ENCODE peak calls at places on chromosomes 7 and 10, in six cellular contexts. C is H9, P is IMR-90, E is trophoblast cell, I is mesenchymal stem cell, Y is H1. O is an unnamed sample.
A peak's percentile ranks its signal among the peaks of the same experiment; 100 is the strongest.

GRCh38 chr10:113486531-113486930 is 66.3 kb upstream of the HABP2 start:
- DNase-seq in C (no peak), P (no peak), E (peak; percentile 57), I (no peak), Y (no peak), O (no peak)

GRCh38 chr7:27482219-27482618 is 180.5 kb downstream of the HIBADH start:
- DNase-seq in C (no peak), P (no peak), E (no peak), I (no peak), Y (no peak), O (no peak)

GRCh38 chr10:27661511-27662286 is 83.9 kb downstream of the MKX start:
- DNase-seq in C (no peak), P (no peak), E (no peak), I (no peak), Y (no peak), O (no peak)

GRCh38 chr7:69817835-69818646 is 219.8 kb downstream of the AUTS2 start:
- DNase-seq in C (no peak), P (no peak), E (no peak), I (no peak), Y (no peak), O (no peak)

GRCh38 chr7:129373651-129374428 is 60.4 kb upstream of the STRIP2 start:
- DNase-seq in C (no peak), P (no peak), E (no peak), I (no peak), Y (no peak), O (no peak)

GRCh38 chr10:119250641-119251314 is 43.4 kb downstream of the GRK5 start:
- DNase-seq in C (no peak), P (peak; percentile 98), E (no peak), I (peak; percentile 95), Y (no peak), O (no peak)

GRCh38 chr10:76721891-76722505 is 915.6 kb downstream of the KCNMA1 start:
- DNase-seq in C (no peak), P (no peak), E (no peak), I (no peak), Y (no peak), O (no peak)

GRCh38 chr7:50667338-50667737 is 102.1 kb upstream of the DDC start:
- DNase-seq in C (no peak), P (no peak), E (no peak), I (no peak), Y (no peak), O (no peak)

GRCh38 chr10:48470115-48470892 is 134.6 kb downstream of the ARHGAP22 start:
- DNase-seq in C (peak; percentile 78), P (peak; percentile 12), E (no peak), I (peak; percentile 32), Y (no peak), O (no peak)

GRCh38 chr7:110541962-110542361 is 549.0 kb upstream of the LRRN3 start:
- DNase-seq in C (no peak), P (peak; percentile 67), E (peak; percentile 42), I (no peak), Y (no peak), O (no peak)

GRCh38 chr7:21617916-21618390 is 75.1 kb downstream of the DNAH11 start:
- DNase-seq in C (no peak), P (peak; percentile 60), E (peak; percentile 96), I (peak; percentile 88), Y (no peak), O (no peak)

GRCh38 chr10:80199828-80200227 is 5.5 kb downstream of the ANXA11 start:
- DNase-seq in C (no peak), P (peak; percentile 82), E (peak; percentile 69), I (peak; percentile 84), Y (no peak), O (no peak)

GRCh38 chr7:122885583-122886356 is 490 bp downstream of the CADPS2 start:
- DNase-seq in C (peak; percentile 50), P (no peak), E (peak; percentile 55), I (peak; percentile 67), Y (no peak), O (peak; percentile 32)

GRCh38 chr10:18500576-18500975 is 150.8 kb downstream of the NSUN6 start:
- DNase-seq in C (no peak), P (no peak), E (no peak), I (no peak), Y (no peak), O (no peak)

GRCh38 chr10:11610151-11610854 is 1.1 kb downstream of the USP6NL start:
- DNase-seq in C (no peak), P (no peak), E (no peak), I (peak; percentile 18), Y (no peak), O (no peak)

GRCh38 chr10:22252801-22253577 is 35.2 kb upstream of the EBLN1 start:
- DNase-seq in C (peak; percentile 51), P (no peak), E (peak; percentile 2), I (peak; percentile 11), Y (no peak), O (peak; percentile 32)

GRCh38 chr10:98589691-98590090 is 143.0 kb upstream of the HPS1 start:
- DNase-seq in C (no peak), P (no peak), E (peak; percentile 93), I (peak; percentile 15), Y (no peak), O (no peak)

GRCh38 chr10:118002581-118002980 is 44.2 kb downstream of the RAB11FIP2 start:
- DNase-seq in C (no peak), P (peak; percentile 59), E (no peak), I (peak; percentile 42), Y (no peak), O (no peak)

GRCh38 chr10:125035136-125035535 is 93.2 kb downstream of the ZRANB1 start:
- DNase-seq in C (no peak), P (peak; percentile 98), E (no peak), I (peak; percentile 96), Y (no peak), O (no peak)

GRCh38 chr10:17166699-17167098 is 34.8 kb downstream of the TRDMT1 start:
- DNase-seq in C (no peak), P (no peak), E (no peak), I (no peak), Y (no peak), O (no peak)
- H4K91ac ChIP-seq in C (no peak overlapping the region), P (no peak overlapping the region), E (no peak overlapping the region), I (no peak overlapping the region), Y (no peak overlapping the region), O (no peak overlapping the region)

GRCh38 chr10:92849234-92849525 is 860 bp downstream of the EXOC6 start:
- DNase-seq in C (no peak), P (peak; percentile 30), E (no peak), I (peak; percentile 37), Y (no peak), O (no peak)
- H4K91ac ChIP-seq in C (no peak overlapping the region), P (no peak overlapping the region), E (no peak overlapping the region), I (no peak overlapping the region), Y (no peak overlapping the region), O (no peak overlapping the region)

DNA sequence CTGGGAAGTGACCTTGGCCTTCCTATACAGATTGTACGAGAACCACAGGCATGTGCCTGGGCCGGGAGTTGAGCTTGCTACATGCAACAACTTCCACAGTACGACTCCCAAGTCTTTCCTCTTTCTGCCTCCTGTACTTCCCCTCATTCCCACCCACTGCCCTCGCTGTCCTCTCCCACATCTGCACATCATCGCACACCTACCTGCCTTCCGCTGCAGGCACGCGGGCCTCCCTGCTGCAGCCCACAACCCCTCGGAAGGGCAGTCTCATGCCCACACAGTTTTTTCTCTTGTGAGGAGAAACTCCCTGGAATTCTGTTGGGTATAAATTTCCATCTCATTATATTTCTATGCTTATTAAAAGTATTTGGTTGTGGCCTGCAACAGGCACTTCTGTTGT is 117.2 kb downstream of the ACTR3B start:
- DNase-seq in C (peak; percentile 3), P (no peak), E (no peak), I (no peak), Y (no peak), O (no peak)
- H4K91ac ChIP-seq in C (no peak overlapping the region), P (no peak overlapping the region), E (no peak overlapping the region), I (no peak overlapping the region), Y (no peak overlapping the region), O (no peak overlapping the region)

DNA sequence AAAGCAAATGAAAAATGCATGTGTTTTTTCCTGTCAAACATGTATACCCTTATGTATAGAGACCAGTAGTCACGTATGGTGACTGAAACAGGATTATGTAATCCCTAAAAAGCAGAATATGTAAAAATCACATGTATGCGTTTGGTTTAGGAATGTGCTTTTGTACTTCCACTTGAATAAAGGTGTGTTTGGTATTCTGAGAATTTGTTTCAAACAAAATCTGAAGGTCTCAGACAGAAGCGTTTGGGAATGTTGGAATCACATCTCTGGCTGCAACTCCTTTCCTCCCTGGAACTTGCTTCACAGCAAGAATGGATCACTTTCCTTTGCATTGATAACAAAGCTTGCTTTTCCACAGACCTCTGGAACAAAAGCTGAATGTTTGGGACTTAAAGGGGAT is 17.8 kb downstream of the ZNF655 start:
- DNase-seq in C (no peak), P (no peak), E (peak; percentile 88), I (no peak), Y (no peak), O (no peak)
- H4K91ac ChIP-seq in C (no peak overlapping the region), P (no peak overlapping the region), E (no peak overlapping the region), I (no peak overlapping the region), Y (no peak overlapping the region), O (no peak overlapping the region)

DNA sequence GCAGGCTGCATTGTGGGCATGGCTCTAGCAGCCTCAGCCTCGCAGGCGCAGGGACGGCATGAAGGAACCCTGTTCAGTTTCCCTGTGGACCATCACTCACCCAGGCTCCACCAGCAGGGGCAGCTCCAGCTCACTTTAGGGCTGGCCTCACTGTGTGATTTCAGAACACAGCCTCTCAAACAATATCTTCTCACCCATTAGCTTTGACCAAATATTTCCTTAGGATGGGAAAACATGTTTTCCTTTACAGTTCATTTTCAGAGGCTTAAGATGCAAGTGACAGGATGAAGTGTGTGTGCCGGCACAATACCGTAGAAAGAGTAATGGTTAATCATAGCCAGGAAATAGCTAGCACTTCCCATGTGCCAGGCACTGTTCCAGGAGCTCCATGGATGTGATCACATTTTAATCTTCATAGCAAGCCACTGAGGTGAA is 58.2 kb downstream of the LANCL2 start:
- DNase-seq in C (no peak), P (peak; percentile 58), E (no peak), I (no peak), Y (no peak), O (no peak)
- H4K91ac ChIP-seq in C (no peak overlapping the region), P (peak overlapping the region; percentile 2), E (no peak overlapping the region), I (no peak overlapping the region), Y (no peak overlapping the region), O (no peak overlapping the region)

GRCh38 chr10:28942012-28942411 is 264.7 kb downstream of the BAMBI start:
- DNase-seq in C (no peak), P (no peak), E (no peak), I (no peak), Y (no peak), O (no peak)
- H4K91ac ChIP-seq in C (no peak overlapping the region), P (no peak overlapping the region), E (no peak overlapping the region), I (no peak overlapping the region), Y (no peak overlapping the region), O (no peak overlapping the region)

GRCh38 chr7:28685291-28685659 is 272.9 kb downstream of the TRIL start:
- DNase-seq in C (no peak), P (no peak), E (no peak), I (no peak), Y (no peak), O (no peak)
- H4K91ac ChIP-seq in C (peak overlapping the region; percentile 82), P (peak overlapping the region; percentile 4), E (peak overlapping the region; percentile 74), I (no peak overlapping the region), Y (no peak overlapping the region), O (no peak overlapping the region)